ENCODE peak calls at places on chromosome 12, in seven cellular contexts. G is NCI-H2081; U is effector CD4-positive, alpha-beta T cell; B is Ammon's horn; W is HCT116; P is activated CD8-positive, alpha-beta memory T cell treated with anti-CD3 and anti-CD28 coated beads for 24 hours; A is Kasumi-1. R is an unnamed sample.
A peak's percentile ranks its signal among the peaks of the same experiment; 100 is the strongest.

GRCh38 chr12:110555509-110556406 is 27.4 kb downstream of the PPTC7 start:
- DNase-seq in B (no peak), U (no peak), G (no peak), A (no peak), W (no peak), P (no peak), R (peak; percentile 72)

GRCh38 chr12:94616217-94616729 is 34.1 kb downstream of the TMCC3 start:
- DNase-seq in A (no peak), P (no peak), B (peak; percentile 95), U (no peak), W (no peak), G (no peak), R (peak; percentile 88)

GRCh38 chr12:109752117-109753053 is 38.8 kb downstream of the FAM222A start:
- DNase-seq in B (no peak), U (no peak), A (no peak), P (peak; percentile 26), G (no peak), W (no peak), R (no peak)

GRCh38 chr12:121723200-121723599 is 10.6 kb downstream of the TMEM120B start:
- DNase-seq in U (no peak), G (no peak), P (no peak), W (no peak), B (no peak), A (no peak), R (no peak)

GRCh38 chr12:121812320-121812871 is 8.6 kb downstream of the SETD1B start:
- DNase-seq in P (no peak), W (no peak), G (peak; percentile 68), U (no peak), B (no peak), A (no peak), R (peak; percentile 64)

GRCh38 chr12:111467862-111468245 is 62.1 kb downstream of the SH2B3 start:
- DNase-seq in A (no peak), U (no peak), P (no peak), W (no peak), G (no peak), B (no peak), R (no peak)

GRCh38 chr12:14284189-14284722 is 81.2 kb upstream of the ATF7IP start:
- DNase-seq in U (no peak), G (no peak), P (no peak), A (no peak), B (no peak), W (no peak), R (no peak)

GRCh38 chr12:30599631-30600030 is 96.0 kb downstream of the IPO8 start:
- DNase-seq in A (no peak), B (no peak), P (no peak), U (no peak), W (no peak), G (peak; percentile 85), R (peak; percentile 39)

GRCh38 chr12:115208098-115208497 is 524.1 kb upstream of the TBX3 start:
- DNase-seq in W (no peak), P (no peak), A (no peak), G (no peak), B (no peak), U (no peak), R (no peak)

GRCh38 chr12:11981174-11981733 is 89.5 kb upstream of the BCL2L14 start:
- DNase-seq in B (no peak), W (no peak), G (no peak), A (peak; percentile 20), P (peak; percentile 82), U (peak; percentile 36), R (no peak)

GRCh38 chr12:52337054-52337453 is 15.9 kb upstream of the KRT83 start:
- DNase-seq in G (no peak), A (no peak), B (no peak), W (no peak), U (no peak), P (no peak), R (no peak)

GRCh38 chr12:110123861-110124183 is 335 bp upstream of the IFT81 start:
- DNase-seq in W (no peak), P (no peak), A (no peak), B (no peak), G (no peak), U (no peak), R (no peak)

GRCh38 chr12:13227191-13227590 is 30.7 kb downstream of the EMP1 start:
- DNase-seq in B (no peak), G (no peak), A (no peak), W (no peak), P (no peak), U (no peak), R (no peak)

GRCh38 chr12:1529862-1530591 is 64.4 kb downstream of the FBXL14 start:
- DNase-seq in U (no peak), W (no peak), B (no peak), G (no peak), A (no peak), P (no peak), R (no peak)

GRCh38 chr12:106769546-106769945 is 4.9 kb upstream of the RIC8B start:
- DNase-seq in P (no peak), W (no peak), G (no peak), B (no peak), A (no peak), U (no peak), R (no peak)

GRCh38 chr12:31234955-31235867 is 90.7 kb downstream of the SINHCAF start:
- DNase-seq in B (peak; percentile 59), G (peak; percentile 98), W (peak; percentile 18), A (no peak), P (no peak), U (no peak), R (peak; percentile 69)

R was measured in SK-MEL-5.